ENCODE peak calls at places on chromosomes 12 and 14, in seven cellular contexts. B, L, Z, G, K, M and I are unnamed samples.

GRCh38 chr14:100901391-100902183 is 1.9 kb downstream of the RTL1 start:
- DNase-seq in L (no peak), B (no peak), G (peak; percentile 26), Z (no peak), K (no peak), M (no peak), I (no peak)

GRCh38 chr12:91604897-91605296 is 422.3 kb upstream of the DCN start:
- DNase-seq in G (no peak), B (no peak), M (no peak), K (no peak), L (no peak), Z (no peak), I (no peak)

GRCh38 chr14:85471744-85472143 is 58.2 kb upstream of the FLRT2 start:
- DNase-seq in K (no peak), B (peak; percentile 77), Z (peak; percentile 9), M (no peak), L (no peak), G (peak; percentile 3), I (no peak)

GRCh38 chr12:131204416-131205311 is 251.0 kb downstream of the ADGRD1 start:
- DNase-seq in K (no peak), G (peak; percentile 40), Z (no peak), L (no peak), M (no peak), B (no peak), I (no peak)

GRCh38 chr14:96265387-96265786 is 9.4 kb downstream of the BDKRB1 start:
- DNase-seq in M (no peak), G (no peak), B (no peak), K (no peak), L (no peak), Z (no peak), I (no peak)

GRCh38 chr12:123251403-123252076 is 18.3 kb downstream of the MTRFR start:
- DNase-seq in K (no peak), M (no peak), G (no peak), B (no peak), Z (no peak), L (no peak), I (no peak)

GRCh38 chr14:65446159-65446558 is 33.6 kb downstream of the FUT8 start:
- DNase-seq in Z (no peak), L (no peak), K (no peak), G (no peak), M (no peak), B (no peak), I (no peak)

GRCh38 chr14:33946679-33947078 is 4.2 kb downstream of the EGLN3 start:
- DNase-seq in B (no peak), M (no peak), G (no peak), K (no peak), L (no peak), Z (no peak), I (no peak)

GRCh38 chr14:92568621-92569479 is 55.3 kb downstream of the RIN3 start:
- DNase-seq in L (no peak), G (peak; percentile 32), Z (no peak), B (no peak), M (peak; percentile 76), K (no peak), I (no peak)

GRCh38 chr12:95815635-95816212 is 25.2 kb upstream of the NTN4 start:
- DNase-seq in B (peak; percentile 36), L (no peak), G (peak; percentile 40), M (no peak), K (no peak), Z (no peak), I (no peak)

GRCh38 chr14:55446127-55446736 is 5.8 kb upstream of the TBPL2 start:
- DNase-seq in G (peak; percentile 75), Z (no peak), K (peak; percentile 76), B (peak; percentile 64), M (no peak), L (peak; percentile 50), I (peak; percentile 70)

GRCh38 chr14:55446833-55447232 is 6.4 kb upstream of the TBPL2 start:
- DNase-seq in Z (no peak), B (no peak), M (no peak), L (no peak), G (no peak), K (peak; percentile 69), I (no peak)

GRCh38 chr14:55450124-55450523 is 9.7 kb upstream of the TBPL2 start:
- DNase-seq in Z (no peak), M (no peak), B (no peak), K (no peak), L (no peak), G (no peak), I (no peak)

GRCh38 chr14:55449116-55449515 is 8.7 kb upstream of the TBPL2 start:
- DNase-seq in G (no peak), K (no peak), Z (no peak), L (no peak), M (no peak), B (no peak), I (no peak)

DNA sequence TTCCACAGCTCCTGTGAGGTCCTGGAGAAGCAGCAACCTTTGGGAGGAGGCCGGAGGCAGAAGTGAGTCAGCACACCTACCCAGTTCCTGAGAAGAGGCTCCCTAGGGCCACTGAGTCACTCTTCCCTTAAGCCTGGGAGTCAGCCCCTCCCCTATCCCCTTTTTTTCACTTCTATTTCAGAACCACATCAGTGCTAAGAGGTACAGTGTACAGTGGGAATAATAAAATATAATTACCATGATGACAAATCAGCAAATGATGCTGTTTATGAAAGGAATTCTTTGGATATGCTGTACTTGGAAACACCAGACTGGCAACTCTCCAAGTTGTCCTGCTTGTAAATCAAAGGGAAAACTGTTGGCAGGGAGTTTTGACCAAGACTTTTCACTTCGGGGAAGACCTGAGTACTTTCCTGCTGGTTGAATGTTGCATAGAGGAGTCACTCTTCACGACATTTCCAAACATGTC is 7.8 kb upstream of the TBPL2 start:
- DNase-seq in K (peak; percentile 100), Z (no peak), L (peak; percentile 8), M (no peak), B (no peak), G (no peak), I (no peak)
- H3K4me3 ChIP-seq in K (peak overlapping the region; percentile 34), Z (no peak overlapping the region), L (no peak overlapping the region), M (no peak overlapping the region), B (no peak overlapping the region), G (no peak overlapping the region), I (no peak overlapping the region)

GRCh38 chr12:58030566-58031279 is 89.4 kb downstream of the ATP23 start:
- DNase-seq in Z (no peak), B (no peak), K (no peak), M (no peak), G (no peak), L (no peak), I (no peak)
- TF ChIP-seq YY1 in Z (no peak), B (no peak), K (no peak), M (no peak), G (no peak), L (no peak), I (no peak)

DNA sequence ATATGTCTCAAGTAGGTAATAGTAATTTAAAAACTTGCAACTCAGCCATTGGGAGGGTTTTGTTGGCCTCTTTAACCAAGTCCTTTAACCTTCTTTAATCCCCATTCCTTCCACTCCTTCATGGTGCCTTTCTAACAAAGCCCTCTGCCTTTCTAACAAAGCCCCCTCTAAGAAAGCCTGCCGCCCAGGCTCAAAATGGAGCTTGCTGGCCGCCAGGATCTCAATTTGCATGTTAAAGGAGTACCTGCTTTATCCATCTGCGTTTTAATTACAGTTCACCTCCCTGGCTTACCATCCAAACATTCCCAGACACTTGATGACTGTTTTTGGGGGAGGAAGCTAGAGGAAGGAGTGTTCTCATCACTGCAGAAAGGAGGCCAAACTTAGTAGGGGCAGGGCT is 183.4 kb downstream of the PTPN11 start:
- DNase-seq in L (no peak), K (no peak), B (no peak), M (no peak), Z (peak; percentile 43), G (no peak), I (peak; percentile 94)
- H3K9ac ChIP-seq in L (no peak overlapping the region), K (no peak overlapping the region), B (no peak overlapping the region), M (no peak overlapping the region), Z (no peak overlapping the region), G (no peak overlapping the region), I (no peak overlapping the region)

DNA sequence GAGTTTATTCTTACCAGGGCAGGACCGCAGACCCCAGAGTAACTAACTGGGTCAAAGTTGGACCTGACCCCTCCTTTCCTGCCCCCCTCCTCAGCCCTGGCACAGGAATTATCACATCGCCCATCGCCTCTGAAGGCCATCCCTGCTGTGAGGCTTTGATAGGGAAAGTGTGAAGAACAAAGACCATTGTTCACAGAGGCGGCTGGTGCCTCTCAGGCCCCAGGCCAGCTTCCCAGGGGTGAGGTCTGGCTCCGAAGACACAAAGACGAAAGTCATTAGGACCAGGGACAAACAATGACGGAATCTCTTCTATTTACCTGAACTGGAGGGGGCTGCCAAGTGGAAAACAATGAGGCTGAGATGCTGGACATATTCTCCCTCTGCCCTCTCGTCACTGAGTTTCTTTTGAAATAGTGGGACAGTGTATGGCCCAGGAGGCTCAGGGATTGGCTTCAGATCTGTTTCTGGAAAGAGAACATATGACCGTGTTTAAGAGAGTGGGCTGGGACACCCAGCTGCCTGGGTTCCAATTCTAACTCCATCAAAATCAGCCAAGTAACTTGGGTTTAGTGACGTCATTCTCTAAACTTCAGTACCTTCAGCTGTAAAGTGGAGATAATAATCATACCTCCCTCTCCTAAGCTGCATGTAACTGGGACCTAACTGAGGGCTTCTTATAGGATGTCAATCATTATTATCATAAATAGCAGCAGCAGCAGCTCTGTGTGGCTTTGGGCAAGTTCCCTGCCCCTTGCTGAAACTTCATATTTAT is 769.4 kb downstream of the MED13L start:
- DNase-seq in L (no peak), K (no peak), Z (peak; percentile 92), B (peak; percentile 94), M (no peak), G (no peak), I (peak; percentile 95)
- H3K4me3 ChIP-seq in L (no peak overlapping the region), K (no peak overlapping the region), Z (no peak overlapping the region), B (no peak overlapping the region), M (no peak overlapping the region), G (no peak overlapping the region), I (no peak overlapping the region)

GRCh38 chr12:88932457-88932856 is 352.2 kb upstream of the KITLG start:
- DNase-seq in K (no peak), G (no peak), B (peak; percentile 47), M (no peak), Z (no peak), L (no peak), I (no peak)

GRCh38 chr12:88934163-88934747 is 354.0 kb upstream of the KITLG start:
- DNase-seq in Z (no peak), L (no peak), G (no peak), K (peak; percentile 98), M (no peak), B (no peak), I (no peak)

GRCh38 chr12:88935856-88936255 is 355.6 kb upstream of the KITLG start:
- DNase-seq in K (no peak), G (no peak), Z (no peak), M (no peak), L (no peak), B (no peak), I (no peak)

DNA sequence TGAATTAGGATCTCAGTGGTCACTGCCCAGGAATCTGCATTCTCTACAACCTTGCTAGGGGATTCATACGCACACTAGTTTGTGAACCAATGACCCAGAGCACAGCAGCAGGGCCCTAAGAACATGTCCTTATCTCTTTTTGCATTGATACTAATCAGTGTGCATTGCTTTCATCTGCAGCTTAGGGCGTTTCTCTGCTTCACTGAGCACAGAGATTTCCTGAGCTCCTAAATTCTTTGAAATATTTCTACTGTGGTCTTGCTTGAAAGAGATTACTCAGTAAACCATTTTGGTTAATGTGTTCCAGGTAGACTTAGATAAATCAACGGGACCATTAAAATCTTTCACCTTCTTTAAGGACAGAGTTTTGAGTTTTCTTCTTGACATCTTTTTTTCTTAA is 351.3 kb upstream of the KITLG start:
- DNase-seq in M (no peak), Z (no peak), G (peak; percentile 4), K (peak; percentile 85), L (no peak), B (peak; percentile 78), I (no peak)
- TF ChIP-seq YY1 in M (no peak), Z (no peak), G (no peak), K (peak; percentile 55), L (no peak), B (no peak), I (no peak)

GRCh38 chr12:104529130-104529874 is 72.6 kb downstream of the CHST11 start:
- DNase-seq in Z (no peak), B (no peak), M (no peak), L (no peak), K (no peak), G (no peak), I (no peak)
- H3K9ac ChIP-seq in Z (no peak overlapping the region), B (no peak overlapping the region), M (no peak overlapping the region), L (no peak overlapping the region), K (no peak overlapping the region), G (no peak overlapping the region), I (no peak overlapping the region)